ENCODE peak calls at places on chromosomes 4 and X, in eight cellular contexts. T is brain microvascular endothelial cell; O is CD4-positive, alpha-beta T cell; M is fibroblast of lung; H is IMR-90; F is uterus; Q is tibial nerve; A is Peyer's patch. B is an unnamed sample.
A peak's percentile ranks its signal among the peaks of the same experiment; 100 is the strongest.

GRCh38 chrX:57044226-57044625 is 48.9 kb upstream of the SPIN3 start:
- DNase-seq in T (no peak), O (no peak), M (no peak), H (no peak), F (no peak), Q (no peak), A (no peak), B (no peak)

GRCh38 chr4:2811830-2812599 is 19.1 kb downstream of the SH3BP2 start:
- DNase-seq in T (peak; percentile 48), O (peak; percentile 62), M (peak; percentile 45), H (peak; percentile 65), F (peak; percentile 52), Q (peak; percentile 46), A (peak; percentile 95), B (no peak)

GRCh38 chrX:151100796-151101195 is 75.6 kb upstream of the GPR50 start:
- DNase-seq in T (no peak), O (no peak), M (no peak), H (no peak), F (no peak), Q (no peak), A (no peak), B (no peak)

GRCh38 chrX:68838571-68838910 is 9.7 kb downstream of the EFNB1 start:
- DNase-seq in T (no peak), O (no peak), M (no peak), H (no peak), F (no peak), Q (no peak), A (no peak), B (no peak)

GRCh38 chrX:130770615-130771014 is 132.4 kb downstream of the ENOX2 start:
- DNase-seq in T (peak; percentile 70), O (no peak), M (peak; percentile 88), H (peak; percentile 81), F (no peak), Q (no peak), A (no peak), B (peak; percentile 34)

GRCh38 chrX:49273181-49273727 is 3.7 kb downstream of the PPP1R3F start:
- DNase-seq in T (no peak), O (no peak), M (no peak), H (no peak), F (no peak), Q (no peak), A (peak; percentile 46), B (no peak)

GRCh38 chr4:76570141-76570989 is 135.3 kb downstream of the SHROOM3 start:
- DNase-seq in T (peak; percentile 75), O (no peak), M (peak; percentile 89), H (peak; percentile 89), F (no peak), Q (no peak), A (no peak), B (no peak)

GRCh38 chr4:22901631-22902030 is 208.9 kb downstream of the GBA3 start:
- DNase-seq in T (no peak), O (no peak), M (peak; percentile 44), H (no peak), F (no peak), Q (no peak), A (no peak), B (no peak)

GRCh38 chrX:17597836-17598434 is 139.4 kb upstream of the SCML1 start:
- DNase-seq in T (peak; percentile 37), O (no peak), M (peak; percentile 58), H (no peak), F (peak; percentile 81), Q (peak; percentile 66), A (peak; percentile 76), B (no peak)
- H3K27ac ChIP-seq in T (no peak overlapping the region), O (no peak overlapping the region), M (no peak overlapping the region), H (no peak overlapping the region), F (peak overlapping the region; percentile 75), Q (peak overlapping the region; percentile 67), A (no peak overlapping the region), B (no peak overlapping the region)

GRCh38 chr4:144906181-144906895 is 191.7 kb downstream of the ANAPC10 start:
- DNase-seq in T (peak; percentile 42), O (no peak), M (peak; percentile 90), H (peak; percentile 29), F (no peak), Q (no peak), A (no peak), B (no peak)

GRCh38 chr4:144905286-144905685 is 192.7 kb downstream of the ANAPC10 start:
- DNase-seq in T (no peak), O (no peak), M (peak; percentile 23), H (no peak), F (no peak), Q (no peak), A (no peak), B (no peak)

GRCh38 chr4:144902614-144903013 is 195.4 kb downstream of the ANAPC10 start:
- DNase-seq in T (no peak), O (no peak), M (no peak), H (no peak), F (no peak), Q (no peak), A (no peak), B (no peak)

GRCh38 chr4:144899393-144899792 is 198.6 kb downstream of the ANAPC10 start:
- DNase-seq in T (no peak), O (no peak), M (no peak), H (no peak), F (no peak), Q (no peak), A (no peak), B (no peak)

DNA sequence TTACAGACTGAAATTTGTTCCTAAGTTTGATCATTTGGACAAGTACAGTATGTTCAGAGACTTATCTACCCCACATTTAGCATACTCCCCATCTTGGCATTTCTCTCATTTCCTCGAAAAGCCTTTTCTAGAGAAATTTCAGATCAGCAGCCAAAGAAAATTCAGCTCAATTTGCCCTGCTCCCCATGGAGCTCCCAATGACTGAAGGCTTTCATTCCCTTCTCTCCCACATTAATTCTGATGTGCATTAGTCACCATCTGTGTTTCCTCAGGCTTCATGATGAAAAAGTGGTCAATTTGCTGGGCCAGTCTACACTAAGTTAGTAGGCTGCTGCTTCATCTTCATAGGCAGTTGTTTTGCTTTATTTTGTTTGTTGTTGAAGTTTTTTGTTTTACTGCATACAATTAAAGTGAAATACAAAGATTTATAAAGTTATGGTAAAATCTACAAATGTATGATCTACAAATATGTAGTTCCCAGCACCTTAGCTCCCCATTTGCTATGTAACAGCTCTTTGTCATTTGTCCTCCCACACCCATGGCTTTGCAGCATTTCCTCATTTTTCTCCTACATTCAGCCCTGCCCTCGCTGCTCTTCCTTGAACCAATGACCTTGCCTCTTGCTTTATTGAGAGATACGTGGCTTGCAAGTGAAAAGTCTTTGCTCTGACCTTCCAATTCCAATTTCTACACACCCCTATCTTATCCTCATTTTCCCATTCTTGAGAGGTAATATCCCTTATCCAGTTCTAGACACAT is 193.9 kb downstream of the ANAPC10 start:
- DNase-seq in T (peak; percentile 67), O (no peak), M (peak; percentile 69), H (no peak), F (no peak), Q (no peak), A (no peak), B (no peak)
- H3K27ac ChIP-seq in T (peak overlapping the region; percentile 23), O (no peak overlapping the region), M (no peak overlapping the region), H (no peak overlapping the region), F (no peak overlapping the region), Q (peak overlapping the region; percentile 13), A (no peak overlapping the region), B (peak overlapping the region; percentile 65)

GRCh38 chr4:87051121-87051713 is 116.4 kb downstream of the AFF1 start:
- DNase-seq in T (no peak), O (no peak), M (no peak), H (peak; percentile 56), F (no peak), Q (no peak), A (no peak), B (no peak)
- H3K27ac ChIP-seq in T (no peak overlapping the region), O (no peak overlapping the region), M (no peak overlapping the region), H (no peak overlapping the region), F (peak overlapping the region; percentile 89), Q (peak overlapping the region; percentile 78), A (no peak overlapping the region), B (no peak overlapping the region)

DNA sequence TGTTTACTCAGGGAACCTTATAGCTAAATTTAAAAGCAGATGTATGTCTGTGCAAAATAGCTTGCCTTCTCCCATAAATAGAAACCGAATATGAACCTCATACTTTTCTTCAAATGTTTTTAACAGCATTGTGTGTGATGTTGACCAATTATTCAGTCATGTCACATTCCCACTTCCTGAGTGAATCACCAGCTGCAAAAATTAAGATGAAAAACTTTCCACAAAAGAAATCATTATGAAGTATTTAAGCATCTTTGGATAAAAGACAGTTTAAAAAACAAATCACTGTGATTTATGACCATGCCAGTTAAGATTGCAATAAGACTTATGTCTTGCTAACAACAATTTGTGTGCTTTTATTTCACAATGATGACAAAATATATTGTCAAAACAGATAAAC is 220.1 kb downstream of the PDGFC start:
- DNase-seq in T (peak; percentile 20), O (no peak), M (peak; percentile 87), H (peak; percentile 42), F (no peak), Q (no peak), A (no peak), B (no peak)
- H3K27ac ChIP-seq in T (no peak overlapping the region), O (no peak overlapping the region), M (no peak overlapping the region), H (no peak overlapping the region), F (no peak overlapping the region), Q (no peak overlapping the region), A (no peak overlapping the region), B (peak overlapping the region; percentile 31)

GRCh38 chrX:1610736-1611135 is 4.1 kb upstream of the ASMT start:
- DNase-seq in T (no peak), O (no peak), M (no peak), H (no peak), F (no peak), Q (no peak), A (no peak), B (no peak)
- H3K27ac ChIP-seq in T (no peak overlapping the region), O (no peak overlapping the region), M (no peak overlapping the region), H (no peak overlapping the region), F (no peak overlapping the region), Q (no peak overlapping the region), A (no peak overlapping the region), B (no peak overlapping the region)

DNA sequence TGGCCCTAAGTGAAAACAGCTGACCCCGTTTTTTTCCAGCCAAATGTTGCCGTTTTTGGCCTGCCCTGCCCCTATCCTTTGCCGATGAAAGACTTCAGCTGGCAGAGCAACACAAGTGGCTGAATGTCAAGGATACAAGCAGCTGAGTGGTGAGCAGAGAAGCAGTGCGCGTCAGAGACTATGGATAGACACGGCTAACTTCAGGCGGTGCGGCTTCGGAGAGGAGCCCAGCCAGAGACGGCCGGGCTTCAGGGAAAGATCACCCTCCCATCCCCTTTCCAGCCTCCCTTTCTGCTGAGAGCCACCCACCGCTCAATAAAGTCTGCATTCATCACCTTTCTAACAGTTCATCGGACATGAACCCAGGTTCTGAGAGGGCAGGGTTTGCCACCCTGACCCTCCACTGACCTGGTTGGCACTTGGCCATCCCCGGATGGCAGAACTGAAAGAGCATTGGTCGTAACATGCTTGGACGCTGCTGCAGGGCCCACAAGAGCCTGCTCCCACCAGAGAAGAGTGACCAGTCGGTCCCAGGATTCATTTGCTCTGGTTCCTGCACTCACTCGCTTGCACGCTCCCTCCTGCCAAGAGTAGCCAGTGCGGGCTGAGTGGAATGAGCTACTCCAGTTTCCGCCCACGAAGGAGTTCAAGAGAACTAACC is 125.8 kb downstream of the PPEF1 start:
- DNase-seq in T (peak; percentile 8), O (no peak), M (peak; percentile 45), H (peak; percentile 16), F (peak; percentile 34), Q (peak; percentile 14), A (no peak), B (no peak)
- H3K27ac ChIP-seq in T (no peak overlapping the region), O (no peak overlapping the region), M (no peak overlapping the region), H (no peak overlapping the region), F (peak overlapping the region; percentile 55), Q (peak overlapping the region; percentile 78), A (no peak overlapping the region), B (no peak overlapping the region)